ENCODE peak calls at places on chromosome 9, in eight cellular contexts. One of them, this sample, is unnamed.

GRCh38 chr9:127809562-127810377 is 7.1 kb downstream of the FPGS start:
- DNase-seq in stromal cell of bone marrow: no peak
- DNase-seq in iPS-NIHi11: peak; percentile 94
- DNase-seq in endothelial cell of umbilical vein: no peak
- DNase-seq in AG10803: no peak
- DNase-seq in H4: no peak
- DNase-seq in C1 segment of cervical spinal cord: no peak
- DNase-seq in EL: no peak
- DNase-seq in this sample: no peak

GRCh38 chr9:108972186-108972585 is 38.0 kb downstream of the ABITRAM start:
- DNase-seq in AG10803: no peak
- DNase-seq in EL: no peak
- DNase-seq in endothelial cell of umbilical vein: no peak
- DNase-seq in C1 segment of cervical spinal cord: no peak
- DNase-seq in iPS-NIHi11: no peak
- DNase-seq in stromal cell of bone marrow: no peak
- DNase-seq in H4: no peak
- DNase-seq in this sample: no peak

GRCh38 chr9:90899287-90899686 is 97.7 kb downstream of the SYK start:
- DNase-seq in AG10803: no peak
- DNase-seq in C1 segment of cervical spinal cord: no peak
- DNase-seq in stromal cell of bone marrow: no peak
- DNase-seq in EL: no peak
- DNase-seq in H4: no peak
- DNase-seq in endothelial cell of umbilical vein: no peak
- DNase-seq in iPS-NIHi11: no peak
- DNase-seq in this sample: no peak

GRCh38 chr9:70170151-70170795 is 88.5 kb upstream of the SMC5 start:
- DNase-seq in C1 segment of cervical spinal cord: no peak
- DNase-seq in EL: no peak
- DNase-seq in iPS-NIHi11: no peak
- DNase-seq in endothelial cell of umbilical vein: no peak
- DNase-seq in stromal cell of bone marrow: no peak
- DNase-seq in H4: no peak
- DNase-seq in AG10803: no peak
- DNase-seq in this sample: no peak

GRCh38 chr9:33165263-33166151 is 1.6 kb downstream of the B4GALT1 start:
- DNase-seq in iPS-NIHi11: no peak
- DNase-seq in EL: peak; percentile 85
- DNase-seq in H4: peak; percentile 75
- DNase-seq in AG10803: peak; percentile 94
- DNase-seq in stromal cell of bone marrow: peak; percentile 79
- DNase-seq in endothelial cell of umbilical vein: peak; percentile 39
- DNase-seq in C1 segment of cervical spinal cord: no peak
- DNase-seq in this sample: no peak

GRCh38 chr9:130537346-130538050 is 41.9 kb upstream of the FUBP3 start:
- DNase-seq in endothelial cell of umbilical vein: peak; percentile 42
- DNase-seq in iPS-NIHi11: no peak
- DNase-seq in AG10803: peak; percentile 14
- DNase-seq in EL: peak; percentile 31
- DNase-seq in H4: no peak
- DNase-seq in stromal cell of bone marrow: no peak
- DNase-seq in C1 segment of cervical spinal cord: no peak
- DNase-seq in this sample: no peak

GRCh38 chr9:81877047-81877446 is 51.2 kb upstream of the SPATA31D4 start:
- DNase-seq in C1 segment of cervical spinal cord: no peak
- DNase-seq in iPS-NIHi11: no peak
- DNase-seq in endothelial cell of umbilical vein: no peak
- DNase-seq in EL: no peak
- DNase-seq in stromal cell of bone marrow: no peak
- DNase-seq in H4: no peak
- DNase-seq in AG10803: no peak
- DNase-seq in this sample: no peak

GRCh38 chr9:96758845-96759673 is 18.8 kb downstream of the ZNF510 start:
- DNase-seq in endothelial cell of umbilical vein: peak; percentile 4
- DNase-seq in EL: no peak
- DNase-seq in H4: peak; percentile 10
- DNase-seq in stromal cell of bone marrow: no peak
- DNase-seq in AG10803: no peak
- DNase-seq in C1 segment of cervical spinal cord: no peak
- DNase-seq in iPS-NIHi11: no peak
- DNase-seq in this sample: no peak

GRCh38 chr9:26904070-26904469 is 11.5 kb upstream of the CAAP1 start:
- DNase-seq in stromal cell of bone marrow: no peak
- DNase-seq in AG10803: no peak
- DNase-seq in iPS-NIHi11: no peak
- DNase-seq in EL: no peak
- DNase-seq in C1 segment of cervical spinal cord: no peak
- DNase-seq in H4: no peak
- DNase-seq in endothelial cell of umbilical vein: no peak
- DNase-seq in this sample: no peak

GRCh38 chr9:75039006-75039405 is 10.9 kb upstream of the CARNMT1 start:
- DNase-seq in iPS-NIHi11: no peak
- DNase-seq in endothelial cell of umbilical vein: no peak
- DNase-seq in stromal cell of bone marrow: peak; percentile 78
- DNase-seq in H4: peak; percentile 60
- DNase-seq in AG10803: peak; percentile 90
- DNase-seq in C1 segment of cervical spinal cord: no peak
- DNase-seq in EL: peak; percentile 56
- DNase-seq in this sample: no peak

GRCh38 chr9:133959171-133959570 is 33.0 kb downstream of the VAV2 start:
- DNase-seq in H4: no peak
- DNase-seq in EL: no peak
- DNase-seq in C1 segment of cervical spinal cord: no peak
- DNase-seq in stromal cell of bone marrow: no peak
- DNase-seq in endothelial cell of umbilical vein: no peak
- DNase-seq in iPS-NIHi11: no peak
- DNase-seq in AG10803: no peak
- DNase-seq in this sample: no peak

GRCh38 chr9:31839273-31839672 is 545.2 kb upstream of the ACO1 start:
- DNase-seq in C1 segment of cervical spinal cord: no peak
- DNase-seq in AG10803: no peak
- DNase-seq in iPS-NIHi11: no peak
- DNase-seq in endothelial cell of umbilical vein: no peak
- DNase-seq in H4: peak; percentile 53
- DNase-seq in EL: no peak
- DNase-seq in stromal cell of bone marrow: peak; percentile 15
- DNase-seq in this sample: no peak

GRCh38 chr9:129478461-129478860 is 142.4 kb downstream of the C9orf50 start:
- DNase-seq in H4: no peak
- DNase-seq in endothelial cell of umbilical vein: no peak
- DNase-seq in C1 segment of cervical spinal cord: no peak
- DNase-seq in AG10803: no peak
- DNase-seq in iPS-NIHi11: no peak
- DNase-seq in EL: no peak
- DNase-seq in stromal cell of bone marrow: no peak
- DNase-seq in this sample: no peak

GRCh38 chr9:109254317-109254716 is 66.5 kb downstream of the EPB41L4B start:
- DNase-seq in AG10803: peak; percentile 78
- DNase-seq in endothelial cell of umbilical vein: no peak
- DNase-seq in stromal cell of bone marrow: peak; percentile 43
- DNase-seq in EL: peak; percentile 71
- DNase-seq in H4: no peak
- DNase-seq in iPS-NIHi11: no peak
- DNase-seq in C1 segment of cervical spinal cord: no peak
- DNase-seq in this sample: no peak

GRCh38 chr9:128254362-128254761 is 21.4 kb downstream of the GOLGA2 start:
- DNase-seq in AG10803: no peak
- DNase-seq in EL: no peak
- DNase-seq in endothelial cell of umbilical vein: no peak
- DNase-seq in iPS-NIHi11: no peak
- DNase-seq in H4: no peak
- DNase-seq in C1 segment of cervical spinal cord: no peak
- DNase-seq in stromal cell of bone marrow: no peak
- DNase-seq in this sample: no peak

GRCh38 chr9:89408628-89409101 is 89.2 kb downstream of the SEMA4D start:
- DNase-seq in EL: no peak
- DNase-seq in C1 segment of cervical spinal cord: no peak
- DNase-seq in iPS-NIHi11: no peak
- DNase-seq in AG10803: no peak
- DNase-seq in H4: peak; percentile 85
- DNase-seq in stromal cell of bone marrow: no peak
- DNase-seq in endothelial cell of umbilical vein: no peak
- DNase-seq in this sample: no peak

GRCh38 chr9:121743441-121744001 is 92.1 kb downstream of the DAB2IP start:
- DNase-seq in stromal cell of bone marrow: peak; percentile 72
- DNase-seq in AG10803: peak; percentile 86
- DNase-seq in EL: peak; percentile 92
- DNase-seq in C1 segment of cervical spinal cord: peak; percentile 54
- DNase-seq in endothelial cell of umbilical vein: peak; percentile 90
- DNase-seq in iPS-NIHi11: peak; percentile 91
- DNase-seq in H4: peak; percentile 70
- DNase-seq in this sample: peak; percentile 26

GRCh38 chr9:92771309-92771708 is 6.7 kb upstream of the BICD2 start:
- DNase-seq in endothelial cell of umbilical vein: no peak
- DNase-seq in stromal cell of bone marrow: no peak
- DNase-seq in C1 segment of cervical spinal cord: no peak
- DNase-seq in EL: no peak
- DNase-seq in H4: no peak
- DNase-seq in iPS-NIHi11: no peak
- DNase-seq in AG10803: no peak
- DNase-seq in this sample: no peak

GRCh38 chr9:131677445-131678180 is 62.3 kb downstream of the RAPGEF1 start:
- DNase-seq in EL: peak; percentile 82
- DNase-seq in endothelial cell of umbilical vein: peak; percentile 94
- DNase-seq in stromal cell of bone marrow: no peak
- DNase-seq in C1 segment of cervical spinal cord: no peak
- DNase-seq in H4: peak; percentile 48
- DNase-seq in iPS-NIHi11: no peak
- DNase-seq in AG10803: peak; percentile 70
- DNase-seq in this sample: no peak

GRCh38 chr9:86494644-86495081 is 140.5 kb upstream of the TUT7 start:
- DNase-seq in EL: peak; percentile 58
- DNase-seq in C1 segment of cervical spinal cord: no peak
- DNase-seq in iPS-NIHi11: no peak
- DNase-seq in AG10803: peak; percentile 81
- DNase-seq in H4: no peak
- DNase-seq in stromal cell of bone marrow: no peak
- DNase-seq in endothelial cell of umbilical vein: no peak
- DNase-seq in this sample: no peak

GRCh38 chr9:17531642-17532254 is 47.1 kb upstream of the SH3GL2 start:
- DNase-seq in EL: peak; percentile 53
- DNase-seq in iPS-NIHi11: peak; percentile 38
- DNase-seq in stromal cell of bone marrow: peak; percentile 48
- DNase-seq in AG10803: peak; percentile 39
- DNase-seq in H4: peak; percentile 16
- DNase-seq in endothelial cell of umbilical vein: peak; percentile 53
- DNase-seq in C1 segment of cervical spinal cord: peak; percentile 13
- DNase-seq in this sample: peak; percentile 7

GRCh38 chr9:113350338-113350672 is 964 bp downstream of the BSPRY start:
- DNase-seq in H4: no peak
- DNase-seq in C1 segment of cervical spinal cord: no peak
- DNase-seq in EL: no peak
- DNase-seq in AG10803: no peak
- DNase-seq in iPS-NIHi11: no peak
- DNase-seq in endothelial cell of umbilical vein: no peak
- DNase-seq in stromal cell of bone marrow: no peak
- DNase-seq in this sample: no peak

GRCh38 chr9:95131023-95131943 is 186.2 kb downstream of the FANCC start:
- DNase-seq in H4: peak; percentile 55
- DNase-seq in AG10803: peak; percentile 66
- DNase-seq in endothelial cell of umbilical vein: peak; percentile 66
- DNase-seq in C1 segment of cervical spinal cord: peak; percentile 68
- DNase-seq in stromal cell of bone marrow: peak; percentile 51
- DNase-seq in EL: peak; percentile 63
- DNase-seq in iPS-NIHi11: peak; percentile 73
- DNase-seq in this sample: peak; percentile 59

GRCh38 chr9:132505961-132506691 is 76.3 kb upstream of the BARHL1 start:
- DNase-seq in endothelial cell of umbilical vein: no peak
- DNase-seq in C1 segment of cervical spinal cord: no peak
- DNase-seq in H4: no peak
- DNase-seq in iPS-NIHi11: no peak
- DNase-seq in AG10803: no peak
- DNase-seq in stromal cell of bone marrow: no peak
- DNase-seq in EL: no peak
- DNase-seq in this sample: no peak